ENCODE peak calls at places on chromosomes 5 and 9, in six cellular contexts. One of them, this sample, is unnamed.

GRCh38 chr9:132404228-132404881 is 2.3 kb downstream of the TTF1 start:
- DNase-seq in NB4: peak
- DNase-seq in nephron progenitor cell: no peak
- DNase-seq in psoas muscle: no peak
- DNase-seq in RWPE1: no peak
- DNase-seq in mucosa of descending colon: no peak
- DNase-seq in this sample: no peak

GRCh38 chr9:79257671-79258410 is 313.9 kb upstream of the TLE4 start:
- DNase-seq in RWPE1: no peak
- DNase-seq in NB4: peak
- DNase-seq in mucosa of descending colon: no peak
- DNase-seq in nephron progenitor cell: peak
- DNase-seq in psoas muscle: no peak
- DNase-seq in this sample: no peak

GRCh38 chr9:133207021-133207531 is 2.0 kb downstream of the OBP2B start:
- DNase-seq in mucosa of descending colon: no peak
- DNase-seq in NB4: no peak
- DNase-seq in psoas muscle: no peak
- DNase-seq in nephron progenitor cell: no peak
- DNase-seq in RWPE1: no peak
- DNase-seq in this sample: no peak

GRCh38 chr9:132160802-132161742 is 786 bp upstream of the NTNG2 start:
- DNase-seq in psoas muscle: peak
- DNase-seq in nephron progenitor cell: peak
- DNase-seq in mucosa of descending colon: peak
- DNase-seq in NB4: peak
- DNase-seq in RWPE1: peak
- DNase-seq in this sample: no peak

GRCh38 chr9:90835206-90835605 is 33.6 kb downstream of the SYK start:
- DNase-seq in mucosa of descending colon: no peak
- DNase-seq in psoas muscle: no peak
- DNase-seq in NB4: no peak
- DNase-seq in nephron progenitor cell: no peak
- DNase-seq in RWPE1: no peak
- DNase-seq in this sample: no peak

GRCh38 chr9:93194584-93194983 is 10.6 kb downstream of the WNK2 start:
- DNase-seq in RWPE1: no peak
- DNase-seq in psoas muscle: no peak
- DNase-seq in mucosa of descending colon: peak
- DNase-seq in NB4: no peak
- DNase-seq in nephron progenitor cell: no peak
- DNase-seq in this sample: no peak

GRCh38 chr5:134466241-134467069 is 54.8 kb upstream of the CDKN2AIPNL start:
- DNase-seq in mucosa of descending colon: peak
- DNase-seq in NB4: peak
- DNase-seq in nephron progenitor cell: peak
- DNase-seq in RWPE1: peak
- DNase-seq in psoas muscle: peak
- DNase-seq in this sample: peak

GRCh38 chr9:76372345-76372744 is 21.9 kb downstream of the RFK start:
- DNase-seq in NB4: no peak
- DNase-seq in RWPE1: no peak
- DNase-seq in mucosa of descending colon: no peak
- DNase-seq in nephron progenitor cell: no peak
- DNase-seq in psoas muscle: no peak
- DNase-seq in this sample: no peak

GRCh38 chr9:134391319-134392231 is 65.3 kb downstream of the RXRA start:
- DNase-seq in psoas muscle: no peak
- DNase-seq in NB4: no peak
- DNase-seq in mucosa of descending colon: no peak
- DNase-seq in RWPE1: no peak
- DNase-seq in nephron progenitor cell: no peak
- DNase-seq in this sample: no peak

GRCh38 chr5:172743112-172743959 is 27.7 kb downstream of the DUSP1 start:
- DNase-seq in mucosa of descending colon: no peak
- DNase-seq in nephron progenitor cell: no peak
- DNase-seq in NB4: no peak
- DNase-seq in RWPE1: no peak
- DNase-seq in psoas muscle: no peak
- DNase-seq in this sample: no peak

GRCh38 chr5:68088302-68088701 is 127.3 kb upstream of the PIK3R1 start:
- DNase-seq in mucosa of descending colon: no peak
- DNase-seq in NB4: no peak
- DNase-seq in psoas muscle: no peak
- DNase-seq in RWPE1: no peak
- DNase-seq in nephron progenitor cell: no peak
- DNase-seq in this sample: no peak

GRCh38 chr9:126147620-126148522 is 178.8 kb upstream of the MVB12B start:
- DNase-seq in RWPE1: no peak
- DNase-seq in mucosa of descending colon: no peak
- DNase-seq in psoas muscle: no peak
- DNase-seq in NB4: no peak
- DNase-seq in nephron progenitor cell: no peak
- DNase-seq in this sample: peak

GRCh38 chr5:170070556-170071412 is 34.9 kb upstream of the FOXI1 start:
- DNase-seq in RWPE1: peak
- DNase-seq in mucosa of descending colon: peak
- DNase-seq in psoas muscle: no peak
- DNase-seq in nephron progenitor cell: peak
- DNase-seq in NB4: peak
- DNase-seq in this sample: no peak

GRCh38 chr9:105319514-105319863 is 75.0 kb downstream of the SLC44A1 start:
- DNase-seq in nephron progenitor cell: no peak
- DNase-seq in NB4: no peak
- DNase-seq in mucosa of descending colon: peak
- DNase-seq in psoas muscle: no peak
- DNase-seq in RWPE1: no peak
- DNase-seq in this sample: no peak

GRCh38 chr9:80026121-80026520 is 454.4 kb downstream of the TLE4 start:
- DNase-seq in RWPE1: no peak
- DNase-seq in psoas muscle: no peak
- DNase-seq in NB4: no peak
- DNase-seq in mucosa of descending colon: no peak
- DNase-seq in nephron progenitor cell: no peak
- DNase-seq in this sample: no peak

GRCh38 chr9:132753593-132753880 is 83.3 kb downstream of the GTF3C4 start:
- DNase-seq in psoas muscle: no peak
- DNase-seq in nephron progenitor cell: no peak
- DNase-seq in mucosa of descending colon: no peak
- DNase-seq in RWPE1: no peak
- DNase-seq in NB4: no peak
- DNase-seq in this sample: peak

GRCh38 chr5:12467799-12468198 is 563.6 kb upstream of the CTNND2 start:
- DNase-seq in NB4: no peak
- DNase-seq in psoas muscle: no peak
- DNase-seq in nephron progenitor cell: no peak
- DNase-seq in RWPE1: no peak
- DNase-seq in mucosa of descending colon: no peak
- DNase-seq in this sample: no peak
- TF ChIP-seq CTCF in NB4: no peak
- TF ChIP-seq CTCF in psoas muscle: no peak
- TF ChIP-seq CTCF in nephron progenitor cell: no peak
- TF ChIP-seq CTCF in RWPE1: no peak
- TF ChIP-seq CTCF in mucosa of descending colon: no peak
- TF ChIP-seq CTCF in this sample: no peak

DNA sequence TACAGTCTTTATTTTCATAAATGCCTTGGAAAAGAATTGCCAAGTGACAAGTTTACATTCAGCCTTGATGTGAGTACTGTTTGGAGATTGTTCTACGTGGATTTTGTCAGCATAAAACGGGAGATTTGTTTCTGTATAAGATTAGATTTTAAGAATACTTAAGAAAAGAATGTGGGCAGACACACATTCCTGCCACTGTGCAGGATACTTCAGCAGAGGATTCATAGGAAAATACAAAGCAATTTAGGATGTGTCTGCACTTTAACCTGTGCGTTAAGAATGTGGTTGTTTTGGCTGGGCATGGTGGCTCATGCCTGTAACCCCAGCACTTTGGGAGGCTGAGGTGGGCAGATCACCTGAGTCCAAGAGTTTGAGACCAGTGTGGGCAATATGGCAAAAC is 37.2 kb downstream of the GPR107 start:
- DNase-seq in NB4: no peak
- DNase-seq in RWPE1: no peak
- DNase-seq in nephron progenitor cell: no peak
- DNase-seq in psoas muscle: no peak
- DNase-seq in mucosa of descending colon: no peak
- DNase-seq in this sample: no peak
- TF ChIP-seq CTCF in NB4: no peak
- TF ChIP-seq CTCF in RWPE1: no peak
- TF ChIP-seq CTCF in nephron progenitor cell: no peak
- TF ChIP-seq CTCF in psoas muscle: no peak
- TF ChIP-seq CTCF in mucosa of descending colon: no peak
- TF ChIP-seq CTCF in this sample: peak

GRCh38 chr5:88834108-88834462 is 48.9 kb downstream of the MEF2C start:
- DNase-seq in nephron progenitor cell: no peak
- DNase-seq in NB4: no peak
- DNase-seq in RWPE1: no peak
- DNase-seq in mucosa of descending colon: no peak
- DNase-seq in psoas muscle: no peak
- DNase-seq in this sample: no peak

GRCh38 chr5:88831856-88832255 is 51.1 kb downstream of the MEF2C start:
- DNase-seq in psoas muscle: no peak
- DNase-seq in mucosa of descending colon: no peak
- DNase-seq in RWPE1: no peak
- DNase-seq in NB4: no peak
- DNase-seq in nephron progenitor cell: no peak
- DNase-seq in this sample: no peak

GRCh38 chr5:88836195-88836838 is 46.7 kb downstream of the MEF2C start:
- DNase-seq in psoas muscle: no peak
- DNase-seq in mucosa of descending colon: no peak
- DNase-seq in nephron progenitor cell: no peak
- DNase-seq in NB4: no peak
- DNase-seq in RWPE1: no peak
- DNase-seq in this sample: no peak

GRCh38 chr5:88834499-88834898 is 48.5 kb downstream of the MEF2C start:
- DNase-seq in RWPE1: no peak
- DNase-seq in psoas muscle: no peak
- DNase-seq in NB4: no peak
- DNase-seq in mucosa of descending colon: no peak
- DNase-seq in nephron progenitor cell: no peak
- DNase-seq in this sample: no peak

DNA sequence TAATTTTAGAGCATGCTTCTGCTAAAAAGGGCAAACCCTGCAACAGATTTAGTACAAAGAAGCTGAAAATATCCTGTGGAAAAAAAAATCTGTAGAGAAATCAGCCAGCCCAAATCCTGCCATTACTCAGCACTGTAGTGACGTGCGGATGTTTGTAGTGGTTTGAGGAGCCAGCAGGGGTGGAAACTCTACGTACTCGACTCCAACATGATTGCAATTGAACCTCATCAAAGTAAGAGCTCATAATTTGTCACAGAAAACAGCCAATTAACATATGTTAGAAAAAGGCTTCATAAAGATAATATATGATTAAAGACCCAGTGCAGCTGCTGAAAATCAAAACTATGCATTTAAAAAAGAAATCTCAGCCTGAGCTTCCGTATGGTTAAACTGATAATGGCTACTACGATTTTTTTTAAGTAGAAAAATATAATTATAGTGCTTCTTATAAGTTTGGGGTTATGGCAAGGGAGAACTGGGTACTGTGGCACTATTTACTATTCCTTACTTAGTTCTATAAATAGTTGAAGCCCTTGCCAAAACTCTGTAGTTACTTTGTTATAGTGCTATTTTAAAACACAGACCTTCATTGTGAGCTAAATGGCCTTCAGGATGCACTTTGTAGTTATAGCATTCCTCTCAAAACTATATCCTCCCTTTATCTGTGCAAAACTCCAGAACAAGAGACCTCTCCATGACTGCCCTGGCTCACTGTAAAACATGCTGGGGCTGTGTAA is 49.4 kb downstream of the MEF2C start:
- DNase-seq in NB4: no peak
- DNase-seq in nephron progenitor cell: no peak
- DNase-seq in RWPE1: no peak
- DNase-seq in psoas muscle: no peak
- DNase-seq in mucosa of descending colon: peak
- DNase-seq in this sample: no peak
- TF ChIP-seq CTCF in NB4: no peak
- TF ChIP-seq CTCF in nephron progenitor cell: no peak
- TF ChIP-seq CTCF in RWPE1: no peak
- TF ChIP-seq CTCF in psoas muscle: peak
- TF ChIP-seq CTCF in mucosa of descending colon: no peak
- TF ChIP-seq CTCF in this sample: peak

DNA sequence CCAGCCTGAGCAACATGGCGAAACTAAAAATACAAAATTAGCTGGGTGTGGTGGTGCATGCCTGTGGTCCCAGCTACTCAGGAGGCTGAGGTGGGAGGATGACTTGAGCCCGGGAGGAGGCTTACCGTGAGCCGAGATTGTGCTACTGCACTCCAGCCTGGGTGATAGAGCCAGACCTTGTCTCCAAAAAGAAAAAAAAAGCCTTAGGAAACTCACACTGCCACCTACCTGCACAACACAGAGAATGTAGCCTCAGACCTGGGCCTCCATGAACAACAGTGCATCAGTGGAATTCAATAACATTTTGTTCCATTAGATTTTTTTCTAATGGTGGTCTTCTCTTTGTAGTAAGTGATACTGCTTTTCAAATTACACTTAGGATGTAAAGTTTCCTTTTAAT is 63.8 kb upstream of the RARS1 start:
- DNase-seq in mucosa of descending colon: peak
- DNase-seq in RWPE1: peak
- DNase-seq in psoas muscle: no peak
- DNase-seq in nephron progenitor cell: no peak
- DNase-seq in NB4: no peak
- DNase-seq in this sample: no peak
- TF ChIP-seq CTCF in mucosa of descending colon: no peak
- TF ChIP-seq CTCF in RWPE1: no peak
- TF ChIP-seq CTCF in psoas muscle: no peak
- TF ChIP-seq CTCF in nephron progenitor cell: no peak
- TF ChIP-seq CTCF in NB4: no peak
- TF ChIP-seq CTCF in this sample: peak

DNA sequence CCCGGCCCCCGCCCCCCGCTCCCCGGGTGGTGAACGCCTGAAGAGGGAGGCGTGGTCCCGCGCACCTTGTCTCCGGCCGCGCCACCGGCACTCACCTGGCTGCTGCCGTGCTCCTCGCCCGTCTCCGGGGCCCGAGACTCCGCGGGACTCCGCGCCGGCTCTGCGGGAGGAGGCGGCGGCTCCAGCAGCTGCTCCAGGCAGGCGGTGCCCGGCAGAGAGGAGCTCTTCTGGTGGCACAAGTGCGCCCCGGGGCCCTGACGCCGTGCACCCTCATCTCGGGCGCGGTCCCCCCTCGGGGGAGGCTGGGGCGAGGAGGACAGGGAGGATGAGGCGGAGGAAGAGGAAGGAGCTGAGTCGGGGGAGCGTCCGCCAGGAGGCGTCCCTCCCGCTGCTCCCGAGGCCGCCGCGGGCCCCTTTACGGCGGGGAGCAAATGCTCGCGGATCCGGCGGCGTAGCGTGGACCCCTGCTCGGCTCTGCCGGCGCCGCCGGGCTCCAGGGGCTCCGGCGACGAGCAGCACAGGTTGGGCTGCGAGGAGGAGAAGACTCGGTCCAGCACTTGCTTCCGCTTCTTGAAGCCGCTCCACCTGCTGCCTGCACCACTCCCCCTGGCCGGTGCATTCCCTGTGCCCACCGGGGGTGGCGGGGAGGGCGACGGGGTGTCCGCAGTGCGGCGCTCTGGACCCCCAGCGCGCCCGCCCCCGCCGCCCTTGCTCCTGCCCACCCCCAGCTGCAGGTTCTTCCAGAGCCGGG is 958 bp downstream of the MCTP1 start:
- DNase-seq in psoas muscle: peak
- DNase-seq in nephron progenitor cell: peak
- DNase-seq in mucosa of descending colon: peak
- DNase-seq in RWPE1: peak
- DNase-seq in NB4: peak
- DNase-seq in this sample: no peak
- TF ChIP-seq CTCF in psoas muscle: no peak
- TF ChIP-seq CTCF in nephron progenitor cell: peak
- TF ChIP-seq CTCF in mucosa of descending colon: no peak
- TF ChIP-seq CTCF in RWPE1: peak
- TF ChIP-seq CTCF in NB4: peak
- TF ChIP-seq CTCF in this sample: peak

This sample was measured in chondrocyte.